ENCODE peak calls at places on chromosomes 16 and 17, in five cellular contexts. H is uterus, X is adrenal gland, U is HCT116, D is transverse colon. C is an unnamed sample.
A peak's percentile ranks its signal among the peaks of the same experiment; 100 is the strongest.

GRCh38 chr16:23979426-23979825 is 143.6 kb downstream of the PRKCB start:
- DNase-seq in U (no peak), X (no peak), H (no peak), D (no peak), C (no peak)

GRCh38 chr16:57500578-57501111 is 14.4 kb upstream of the DOK4 start:
- DNase-seq in H (no peak), X (no peak), U (no peak), D (no peak), C (no peak)

GRCh38 chr17:82370471-82371332 is 863 bp upstream of the UTS2R start:
- DNase-seq in X (no peak), U (no peak), D (peak; percentile 52), H (no peak), C (no peak)

GRCh38 chr17:82458885-82459424 is 414 bp downstream of the NARF start:
- DNase-seq in U (no peak), D (peak; percentile 34), H (no peak), X (no peak), C (peak; percentile 75)

GRCh38 chr16:17451835-17452234 is 18.9 kb downstream of the XYLT1 start:
- DNase-seq in D (no peak), X (no peak), H (no peak), U (no peak), C (no peak)

GRCh38 chr17:2192367-2193028 is 111.1 kb downstream of the SMG6 start:
- DNase-seq in X (no peak), U (peak; percentile 48), D (peak; percentile 19), H (no peak), C (peak; percentile 42)

GRCh38 chr16:85715169-85716015 is 26.6 kb upstream of the GINS2 start:
- DNase-seq in U (no peak), H (no peak), X (no peak), D (no peak), C (no peak)

GRCh38 chr17:77995146-77995852 is 36.8 kb downstream of the TNRC6C start:
- DNase-seq in D (no peak), H (no peak), X (peak; percentile 40), U (no peak), C (no peak)

GRCh38 chr17:38571833-38572274 is 33.9 kb downstream of the SRCIN1 start:
- DNase-seq in H (no peak), D (no peak), U (no peak), X (no peak), C (no peak)

GRCh38 chr17:17511293-17511741 is 15.1 kb upstream of the RASD1 start:
- DNase-seq in U (no peak), X (no peak), D (no peak), H (no peak), C (no peak)

GRCh38 chr17:67053438-67054000 is 9.2 kb downstream of the CACNG1 start:
- DNase-seq in D (no peak), X (no peak), U (no peak), H (no peak), C (no peak)

GRCh38 chr16:55666012-55666411 is 10.2 kb downstream of the SLC6A2 start:
- DNase-seq in X (no peak), U (no peak), H (no peak), D (no peak), C (no peak)

GRCh38 chr17:66491213-66491612 is 188.8 kb downstream of the PRKCA start:
- DNase-seq in H (no peak), X (no peak), U (no peak), D (no peak), C (no peak)

GRCh38 chr17:7046127-7046724 is 2.3 kb upstream of the SLC16A11 start:
- DNase-seq in H (no peak), D (peak; percentile 95), X (no peak), U (peak; percentile 71), C (no peak)

GRCh38 chr16:87321336-87322107 is 4.3 kb upstream of the C16orf95 start:
- DNase-seq in U (no peak), H (no peak), D (no peak), X (no peak), C (no peak)

GRCh38 chr16:88957887-88958577 is 19.0 kb downstream of the CBFA2T3 start:
- DNase-seq in D (no peak), X (no peak), U (no peak), H (no peak), C (no peak)

GRCh38 chr16:71288890-71289731 is at the start of gene CMTR2:
- DNase-seq in D (peak; percentile 96), X (peak; percentile 97), U (peak; percentile 95), H (peak; percentile 93), C (peak; percentile 98)
- TF ChIP-seq POLR2A in D (peak; percentile 85), X (peak; percentile 74), U (peak; percentile 88), H (peak; percentile 84), C (peak; percentile 94)

GRCh38 chr17:20155258-20156195 is 146.4 kb downstream of the SPECC1 start:
- DNase-seq in D (peak; percentile 99), X (peak; percentile 98), U (peak; percentile 87), H (peak; percentile 94), C (peak; percentile 98)
- TF ChIP-seq POLR2A in D (peak; percentile 86), X (peak; percentile 38), U (no peak), H (peak; percentile 73), C (no peak)

GRCh38 chr17:4966844-4967538 is 626 bp downstream of the SPAG7 start:
- DNase-seq in D (peak; percentile 98), H (peak; percentile 96), X (peak; percentile 100), U (peak; percentile 100), C (peak; percentile 98)
- TF ChIP-seq POLR2A in D (peak; percentile 32), H (peak; percentile 36), X (peak; percentile 50), U (no peak), C (no peak)

GRCh38 chr16:67987460-67988160 is 7.3 kb upstream of the DPEP3 start:
- DNase-seq in U (no peak), H (no peak), X (peak; percentile 56), D (no peak), C (no peak)
- TF ChIP-seq POLR2A in U (no peak), H (no peak), X (no peak), D (no peak), C (no peak)

GRCh38 chr17:62653002-62653830 is 25.7 kb downstream of the MRC2 start:
- DNase-seq in X (peak; percentile 33), U (no peak), D (peak; percentile 52), H (peak; percentile 74), C (peak; percentile 47)
- TF ChIP-seq POLR2A in X (no peak), U (no peak), D (no peak), H (no peak), C (no peak)

GRCh38 chr16:30369091-30369937 is 980 bp downstream of the TBC1D10B start:
- DNase-seq in X (peak; percentile 63), H (no peak), D (no peak), U (no peak), C (peak; percentile 72)

GRCh38 chr16:30369938-30370443 is 303 bp downstream of the TBC1D10B start:
- DNase-seq in D (no peak), U (no peak), X (no peak), H (no peak), C (no peak)

GRCh38 chr16:30372037-30372712 is 1.9 kb upstream of the TBC1D10B start:
- DNase-seq in X (no peak), U (no peak), H (no peak), D (no peak), C (peak; percentile 62)

GRCh38 chr16:30371248-30371816 is 1.0 kb upstream of the TBC1D10B start:
- DNase-seq in H (no peak), X (no peak), U (no peak), D (no peak), C (no peak)

DNA sequence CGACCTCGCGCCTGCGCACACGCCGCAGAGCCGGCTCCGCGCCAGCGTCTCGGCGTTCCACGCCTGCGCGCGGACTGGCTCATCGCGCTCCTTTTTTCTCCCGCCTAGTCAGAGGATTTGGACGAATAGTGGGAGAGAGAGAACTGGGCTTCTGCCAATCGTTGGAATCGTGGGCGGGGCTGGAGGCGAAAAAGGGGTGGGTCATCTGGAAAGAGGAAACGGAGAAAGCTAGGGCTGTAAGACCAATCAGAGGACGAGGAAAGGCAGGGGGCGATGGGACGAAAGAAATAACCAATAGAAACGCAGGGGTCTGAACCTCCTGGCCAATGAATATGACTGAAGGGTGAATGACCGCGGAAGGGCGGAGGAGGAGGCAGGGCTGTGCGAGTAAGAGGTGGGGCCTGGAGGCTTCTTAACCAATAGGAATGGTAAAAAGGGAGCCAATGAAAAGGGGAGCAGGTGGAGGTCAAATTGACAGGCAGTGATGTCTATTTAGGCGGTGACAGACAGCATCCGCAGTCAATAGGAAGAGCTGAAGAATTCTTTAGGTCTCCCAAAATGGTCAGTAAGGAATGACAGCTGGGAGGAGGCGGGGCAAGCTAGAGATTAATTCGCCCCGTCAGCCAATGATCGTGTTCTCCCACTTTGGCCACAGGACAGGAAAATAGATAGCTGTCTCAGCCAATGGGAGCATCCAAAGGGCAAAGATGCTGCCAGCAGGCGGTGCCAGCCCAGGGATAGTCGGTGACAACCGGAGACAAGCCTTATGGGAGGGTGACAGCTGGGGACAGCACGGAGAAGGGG is at the start of gene TBC1D10B:
- DNase-seq in H (peak; percentile 100), D (peak; percentile 99), X (peak; percentile 100), U (peak; percentile 100), C (peak; percentile 100)
- TF ChIP-seq POLR2A in H (no peak), D (peak; percentile 61), X (peak; percentile 49), U (no peak), C (peak; percentile 54)

C was measured in erythroblast.